ENCODE peak calls at places on chromosomes 6 and 20, in seven cellular contexts. R is ascending aorta, O is ovary, K is dorsolateral prefrontal cortex, N is upper lobe of right lung, I is cardiac muscle cell, C is stomach. Z is an unnamed sample.

GRCh38 chr6:114075777-114076176 is 104.8 kb upstream of the HDAC2 start:
- DNase-seq in R (no peak), O (no peak), K (no peak), N (no peak), I (no peak), C (no peak), Z (no peak)

GRCh38 chr20:47622118-47622665 is 120.5 kb downstream of the NCOA3 start:
- DNase-seq in R (no peak), O (no peak), K (no peak), N (no peak), I (no peak), C (no peak), Z (no peak)

GRCh38 chr20:17391108-17391771 is 139.9 kb downstream of the BFSP1 start:
- DNase-seq in R (no peak), O (no peak), K (no peak), N (no peak), I (no peak), C (no peak), Z (no peak)

GRCh38 chr6:82818727-82819126 is 246.9 kb downstream of the UBE3D start:
- DNase-seq in R (no peak), O (no peak), K (no peak), N (no peak), I (no peak), C (no peak), Z (no peak)

GRCh38 chr20:62412194-62413024 is 5.3 kb upstream of the CABLES2 start:
- DNase-seq in R (no peak), O (no peak), K (no peak), N (no peak), I (no peak), C (no peak), Z (no peak)

GRCh38 chr20:59448828-59449444 is 148.5 kb downstream of the EDN3 start:
- DNase-seq in R (no peak), O (no peak), K (no peak), N (no peak), I (no peak), C (no peak), Z (no peak)

GRCh38 chr20:1469925-1470571 is 3.4 kb upstream of the NSFL1C start:
- DNase-seq in R (peak; percentile 59), O (peak; percentile 66), K (peak; percentile 59), N (peak; percentile 88), I (peak; percentile 83), C (peak; percentile 88), Z (peak; percentile 13)

GRCh38 chr20:25360631-25361286 is 29.9 kb downstream of the ABHD12 start:
- DNase-seq in R (no peak), O (no peak), K (no peak), N (no peak), I (no peak), C (no peak), Z (no peak)

GRCh38 chr6:154980273-154981070 is 14.6 kb upstream of the TIAM2 start:
- DNase-seq in R (no peak), O (no peak), K (no peak), N (no peak), I (no peak), C (no peak), Z (no peak)

GRCh38 chr6:154969796-154970195 is 25.3 kb upstream of the TIAM2 start:
- DNase-seq in R (no peak), O (no peak), K (no peak), N (no peak), I (no peak), C (no peak), Z (no peak)

DNA sequence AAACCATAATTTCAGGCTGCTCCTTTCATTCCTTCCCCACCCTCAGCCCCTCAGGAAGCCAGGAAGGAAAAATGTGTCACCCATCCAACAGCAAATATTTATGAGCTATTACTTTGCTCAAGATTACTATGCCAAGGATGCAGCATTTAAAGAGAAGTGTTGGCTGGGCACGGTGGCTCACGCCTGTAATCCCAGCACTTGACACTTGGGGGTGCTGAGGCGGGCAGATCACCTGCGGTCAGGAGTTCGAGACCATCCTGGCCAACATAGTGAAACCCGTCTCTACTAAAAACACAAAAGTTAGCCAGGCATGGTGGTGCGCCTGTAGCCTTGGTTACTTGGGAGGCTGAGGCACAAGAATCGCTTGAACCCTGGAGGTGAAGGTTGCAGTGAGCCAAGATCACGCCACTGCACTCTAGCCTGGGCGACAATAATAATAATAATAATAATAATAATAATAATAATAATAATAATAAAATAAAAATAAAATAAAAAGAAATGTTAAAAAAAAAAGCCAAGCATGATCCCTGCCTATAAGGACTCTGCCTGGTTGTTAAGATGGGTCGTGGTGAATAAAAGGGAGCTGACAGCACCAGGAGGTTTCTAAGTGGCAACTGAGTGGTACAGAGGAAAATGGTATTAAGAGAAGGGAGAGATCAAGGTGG is 20.5 kb upstream of the TIAM2 start:
- DNase-seq in R (no peak), O (no peak), K (no peak), N (no peak), I (no peak), C (no peak), Z (no peak)
- TF ChIP-seq CTCF in R (no peak), O (no peak), K (no peak), N (no peak), I (no peak), C (no peak), Z (no peak)

GRCh38 chr6:89413006-89413400 is 930 bp upstream of the RRAGD start:
- DNase-seq in R (no peak), O (no peak), K (no peak), N (no peak), I (no peak), C (peak; percentile 44), Z (peak; percentile 66)

GRCh38 chr6:89411019-89411268 is 1.1 kb downstream of the RRAGD start:
- DNase-seq in R (no peak), O (no peak), K (no peak), N (no peak), I (no peak), C (peak; percentile 27), Z (peak; percentile 33)

GRCh38 chr6:89412071-89413005 is at the start of gene RRAGD:
- DNase-seq in R (peak; percentile 62), O (peak; percentile 54), K (peak; percentile 85), N (peak; percentile 90), I (peak; percentile 87), C (peak; percentile 66), Z (peak; percentile 92)

GRCh38 chr6:89410231-89411018 is 1.6 kb downstream of the RRAGD start:
- DNase-seq in R (no peak), O (no peak), K (no peak), N (no peak), I (no peak), C (no peak), Z (no peak)

DNA sequence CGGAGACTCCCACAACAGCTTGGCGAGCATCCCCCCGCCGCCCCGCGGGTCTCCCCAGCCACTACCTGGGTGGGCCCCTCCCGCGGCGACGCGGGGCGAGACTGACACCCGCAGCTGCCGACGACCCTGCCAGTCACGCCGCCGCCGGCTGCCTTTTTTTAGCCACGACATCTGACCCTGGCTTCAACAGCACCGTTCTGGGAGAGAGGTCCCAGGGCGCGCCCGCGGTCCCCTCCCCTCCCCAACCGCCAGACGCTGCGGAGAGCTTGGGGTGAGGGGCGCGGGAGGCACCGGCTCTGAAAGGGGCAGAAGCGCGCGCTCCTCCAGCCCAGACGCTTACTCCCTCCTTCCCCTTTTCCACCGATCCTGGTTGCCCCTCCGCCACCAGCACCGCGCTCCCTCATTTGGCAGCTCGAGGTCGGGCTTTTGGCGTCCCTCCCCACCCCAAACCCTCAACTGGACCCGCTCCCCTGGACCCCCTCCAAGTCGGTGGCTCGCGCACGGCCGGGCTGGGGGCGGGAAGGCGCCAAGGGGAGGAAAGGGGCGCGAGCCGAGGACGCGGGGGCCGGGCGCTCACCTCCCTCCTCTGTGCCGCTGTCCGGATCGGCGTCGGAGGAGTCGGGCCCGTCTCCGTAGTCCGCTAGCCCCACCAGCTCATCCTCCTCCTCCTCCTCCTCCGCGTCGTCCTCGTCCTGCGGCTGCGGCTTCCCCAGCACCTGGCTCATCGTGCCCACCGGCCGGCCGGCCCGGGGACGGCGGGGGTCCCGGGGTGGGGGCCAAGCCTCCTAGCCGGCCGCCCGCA is 603 bp downstream of the RRAGD start:
- DNase-seq in R (no peak), O (peak; percentile 58), K (peak; percentile 48), N (peak; percentile 79), I (peak; percentile 85), C (peak; percentile 27), Z (peak; percentile 91)
- H3K27ac ChIP-seq in R (peak overlapping the region; percentile 80), O (peak overlapping the region; percentile 18), K (peak overlapping the region; percentile 91), N (peak overlapping the region; percentile 77), I (peak overlapping the region; percentile 94), C (peak overlapping the region; percentile 46), Z (peak overlapping the region; percentile 86)

GRCh38 chr20:57574954-57575353 is 14.0 kb downstream of the PCK1 start:
- DNase-seq in R (no peak), O (no peak), K (no peak), N (no peak), I (no peak), C (no peak), Z (no peak)

GRCh38 chr20:57576002-57576401 is 15.1 kb downstream of the PCK1 start:
- DNase-seq in R (no peak), O (no peak), K (no peak), N (no peak), I (no peak), C (no peak), Z (no peak)

GRCh38 chr20:57570898-57571297 is 10.0 kb downstream of the PCK1 start:
- DNase-seq in R (no peak), O (no peak), K (no peak), N (no peak), I (no peak), C (no peak), Z (no peak)

GRCh38 chr20:57573176-57573575 is 12.3 kb downstream of the PCK1 start:
- DNase-seq in R (no peak), O (no peak), K (no peak), N (no peak), I (no peak), C (no peak), Z (no peak)

DNA sequence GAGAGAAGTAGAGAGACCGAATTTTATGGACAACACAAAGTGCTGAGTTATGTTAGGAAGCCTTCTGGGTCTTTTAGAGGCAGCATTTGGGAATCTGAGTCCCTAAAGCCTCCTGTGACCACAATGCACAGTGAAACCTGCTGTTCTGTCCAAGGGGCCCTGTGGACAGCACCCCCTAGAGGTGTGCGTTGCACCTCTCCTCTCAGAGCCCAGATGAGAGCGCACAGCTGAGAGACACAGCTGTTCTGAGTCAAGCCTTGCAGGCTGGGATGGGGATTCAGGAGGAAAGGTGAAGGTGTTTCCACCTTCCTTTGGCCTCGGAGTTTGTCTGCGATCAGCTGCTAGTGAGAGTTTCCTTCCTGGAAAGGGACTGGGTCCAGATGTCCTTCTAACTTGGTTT is 13.0 kb downstream of the PCK1 start:
- DNase-seq in R (no peak), O (no peak), K (no peak), N (no peak), I (no peak), C (no peak), Z (no peak)
- TF ChIP-seq CTCF in R (no peak), O (no peak), K (no peak), N (peak; percentile 28), I (no peak), C (no peak), Z (no peak)

DNA sequence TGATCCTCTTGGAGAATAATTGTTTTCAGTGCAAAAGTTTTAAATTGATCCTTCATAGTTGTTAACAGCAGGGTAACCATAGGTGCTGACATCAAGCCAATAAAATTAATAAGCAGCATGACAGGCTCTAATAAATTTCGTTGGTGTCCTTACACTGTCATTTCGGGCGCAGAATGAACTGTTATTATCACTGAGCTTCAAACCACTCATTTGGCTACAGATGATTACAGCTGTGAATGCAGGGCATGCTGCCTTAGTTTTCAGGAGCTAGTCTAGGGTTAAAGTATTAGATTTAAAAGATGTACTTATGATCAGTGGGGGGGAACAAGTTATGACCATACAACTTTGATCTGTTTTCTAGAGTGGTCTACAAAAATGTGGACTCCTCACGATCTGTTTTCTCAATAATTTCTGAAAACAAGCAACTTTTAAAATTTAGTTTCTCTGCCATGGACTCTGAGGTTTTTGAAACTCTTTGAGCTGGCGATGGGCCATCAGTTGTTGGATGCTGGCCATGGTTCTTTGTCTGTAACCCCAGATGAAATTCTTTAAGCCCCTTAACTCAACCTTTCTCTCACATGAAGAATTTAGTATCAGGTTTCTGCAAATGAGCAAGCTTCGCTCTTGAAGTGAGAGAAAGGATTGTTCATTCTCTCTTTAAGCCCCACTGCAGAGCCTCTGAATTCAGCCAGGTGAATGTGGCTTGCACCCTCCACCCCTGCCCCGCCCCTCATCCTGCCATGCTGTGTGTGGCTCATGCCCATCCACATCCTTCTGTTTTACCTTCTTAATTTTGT is 99.1 kb upstream of the MTHFD1L start:
- DNase-seq in R (no peak), O (peak; percentile 76), K (no peak), N (no peak), I (no peak), C (no peak), Z (no peak)
- H3K27ac ChIP-seq in R (peak overlapping the region; percentile 60), O (no peak overlapping the region), K (peak overlapping the region; percentile 19), N (no peak overlapping the region), I (no peak overlapping the region), C (no peak overlapping the region), Z (peak overlapping the region; percentile 7)